ENCODE peak calls at places on chromosome 11, in seven cellular contexts. One of them, this sample, is unnamed.

GRCh38 chr11:113314389-113315301 is at the start of gene TTC12:
- DNase-seq in stomach: peak
- DNase-seq in kidney: peak
- DNase-seq in OCI-LY7: peak
- DNase-seq in thoracic aorta: peak
- DNase-seq in HepG2: peak
- DNase-seq in PC-3: peak
- DNase-seq in this sample: peak

GRCh38 chr11:18727499-18728236 is 1.7 kb upstream of the IGSF22 start:
- DNase-seq in stomach: no peak
- DNase-seq in kidney: no peak
- DNase-seq in OCI-LY7: peak
- DNase-seq in thoracic aorta: no peak
- DNase-seq in HepG2: peak
- DNase-seq in PC-3: peak
- DNase-seq in this sample: no peak

GRCh38 chr11:48006301-48006992 is 26.1 kb downstream of the PTPRJ start:
- DNase-seq in stomach: no peak
- DNase-seq in kidney: no peak
- DNase-seq in OCI-LY7: no peak
- DNase-seq in thoracic aorta: no peak
- DNase-seq in HepG2: no peak
- DNase-seq in PC-3: peak
- DNase-seq in this sample: no peak

GRCh38 chr11:77172666-77172982 is 44.6 kb downstream of the MYO7A start:
- DNase-seq in stomach: no peak
- DNase-seq in kidney: peak
- DNase-seq in OCI-LY7: no peak
- DNase-seq in thoracic aorta: no peak
- DNase-seq in HepG2: peak
- DNase-seq in PC-3: no peak
- DNase-seq in this sample: no peak

GRCh38 chr11:75147875-75148263 is 3.0 kb upstream of the SLCO2B1 start:
- DNase-seq in stomach: no peak
- DNase-seq in kidney: no peak
- DNase-seq in OCI-LY7: no peak
- DNase-seq in thoracic aorta: no peak
- DNase-seq in HepG2: no peak
- DNase-seq in PC-3: no peak
- DNase-seq in this sample: no peak

GRCh38 chr11:120337133-120337895 is 1.1 kb downstream of the ARHGEF12 start:
- DNase-seq in stomach: no peak
- DNase-seq in kidney: peak
- DNase-seq in OCI-LY7: peak
- DNase-seq in thoracic aorta: peak
- DNase-seq in HepG2: peak
- DNase-seq in PC-3: peak
- DNase-seq in this sample: no peak

GRCh38 chr11:26587073-26587472 is 15.0 kb upstream of the MUC15 start:
- DNase-seq in stomach: no peak
- DNase-seq in kidney: no peak
- DNase-seq in OCI-LY7: no peak
- DNase-seq in thoracic aorta: no peak
- DNase-seq in HepG2: no peak
- DNase-seq in PC-3: no peak
- DNase-seq in this sample: no peak

GRCh38 chr11:93249437-93250210 is 51.8 kb upstream of the SLC36A4 start:
- DNase-seq in stomach: no peak
- DNase-seq in kidney: no peak
- DNase-seq in OCI-LY7: no peak
- DNase-seq in thoracic aorta: no peak
- DNase-seq in HepG2: no peak
- DNase-seq in PC-3: no peak
- DNase-seq in this sample: no peak

GRCh38 chr11:82718307-82718706 is 15.4 kb downstream of the FAM181B start:
- DNase-seq in stomach: no peak
- DNase-seq in kidney: no peak
- DNase-seq in OCI-LY7: peak
- DNase-seq in thoracic aorta: no peak
- DNase-seq in HepG2: peak
- DNase-seq in PC-3: peak
- DNase-seq in this sample: no peak

GRCh38 chr11:73072935-73073481 is 69.1 kb downstream of the FCHSD2 start:
- DNase-seq in stomach: no peak
- DNase-seq in kidney: no peak
- DNase-seq in OCI-LY7: peak
- DNase-seq in thoracic aorta: no peak
- DNase-seq in HepG2: no peak
- DNase-seq in PC-3: peak
- DNase-seq in this sample: peak

GRCh38 chr11:102891736-102892135 is 17.0 kb upstream of the MMP12 start:
- DNase-seq in stomach: no peak
- DNase-seq in kidney: no peak
- DNase-seq in OCI-LY7: no peak
- DNase-seq in thoracic aorta: no peak
- DNase-seq in HepG2: no peak
- DNase-seq in PC-3: no peak
- DNase-seq in this sample: no peak

GRCh38 chr11:17930544-17931144 is 82.2 kb downstream of the SERGEF start:
- DNase-seq in stomach: no peak
- DNase-seq in kidney: no peak
- DNase-seq in OCI-LY7: no peak
- DNase-seq in thoracic aorta: no peak
- DNase-seq in HepG2: no peak
- DNase-seq in PC-3: no peak
- DNase-seq in this sample: no peak

GRCh38 chr11:46710821-46711269 is 8.2 kb upstream of the F2 start:
- DNase-seq in stomach: no peak
- DNase-seq in kidney: no peak
- DNase-seq in OCI-LY7: no peak
- DNase-seq in thoracic aorta: peak
- DNase-seq in HepG2: no peak
- DNase-seq in PC-3: peak
- DNase-seq in this sample: no peak

GRCh38 chr11:63595296-63595695 is 18.9 kb downstream of the PLAAT3 start:
- DNase-seq in stomach: no peak
- DNase-seq in kidney: no peak
- DNase-seq in OCI-LY7: no peak
- DNase-seq in thoracic aorta: no peak
- DNase-seq in HepG2: no peak
- DNase-seq in PC-3: no peak
- DNase-seq in this sample: no peak

GRCh38 chr11:12088047-12088481 is 22.3 kb upstream of the MICAL2 start:
- DNase-seq in stomach: no peak
- DNase-seq in kidney: no peak
- DNase-seq in OCI-LY7: no peak
- DNase-seq in thoracic aorta: peak
- DNase-seq in HepG2: no peak
- DNase-seq in PC-3: peak
- DNase-seq in this sample: no peak

GRCh38 chr11:69427906-69428880 is 53.3 kb upstream of the LINC01488 start:
- DNase-seq in stomach: no peak
- DNase-seq in kidney: peak
- DNase-seq in OCI-LY7: no peak
- DNase-seq in thoracic aorta: no peak
- DNase-seq in HepG2: no peak
- DNase-seq in PC-3: no peak
- DNase-seq in this sample: no peak

GRCh38 chr11:69431136-69431535 is 50.3 kb upstream of the LINC01488 start:
- DNase-seq in stomach: no peak
- DNase-seq in kidney: peak
- DNase-seq in OCI-LY7: no peak
- DNase-seq in thoracic aorta: no peak
- DNase-seq in HepG2: no peak
- DNase-seq in PC-3: no peak
- DNase-seq in this sample: no peak

GRCh38 chr11:69431893-69432738 is 49.3 kb upstream of the LINC01488 start:
- DNase-seq in stomach: no peak
- DNase-seq in kidney: peak
- DNase-seq in OCI-LY7: no peak
- DNase-seq in thoracic aorta: no peak
- DNase-seq in HepG2: no peak
- DNase-seq in PC-3: no peak
- DNase-seq in this sample: no peak

GRCh38 chr11:69430566-69430965 is 50.9 kb upstream of the LINC01488 start:
- DNase-seq in stomach: no peak
- DNase-seq in kidney: no peak
- DNase-seq in OCI-LY7: no peak
- DNase-seq in thoracic aorta: no peak
- DNase-seq in HepG2: peak
- DNase-seq in PC-3: no peak
- DNase-seq in this sample: no peak

DNA sequence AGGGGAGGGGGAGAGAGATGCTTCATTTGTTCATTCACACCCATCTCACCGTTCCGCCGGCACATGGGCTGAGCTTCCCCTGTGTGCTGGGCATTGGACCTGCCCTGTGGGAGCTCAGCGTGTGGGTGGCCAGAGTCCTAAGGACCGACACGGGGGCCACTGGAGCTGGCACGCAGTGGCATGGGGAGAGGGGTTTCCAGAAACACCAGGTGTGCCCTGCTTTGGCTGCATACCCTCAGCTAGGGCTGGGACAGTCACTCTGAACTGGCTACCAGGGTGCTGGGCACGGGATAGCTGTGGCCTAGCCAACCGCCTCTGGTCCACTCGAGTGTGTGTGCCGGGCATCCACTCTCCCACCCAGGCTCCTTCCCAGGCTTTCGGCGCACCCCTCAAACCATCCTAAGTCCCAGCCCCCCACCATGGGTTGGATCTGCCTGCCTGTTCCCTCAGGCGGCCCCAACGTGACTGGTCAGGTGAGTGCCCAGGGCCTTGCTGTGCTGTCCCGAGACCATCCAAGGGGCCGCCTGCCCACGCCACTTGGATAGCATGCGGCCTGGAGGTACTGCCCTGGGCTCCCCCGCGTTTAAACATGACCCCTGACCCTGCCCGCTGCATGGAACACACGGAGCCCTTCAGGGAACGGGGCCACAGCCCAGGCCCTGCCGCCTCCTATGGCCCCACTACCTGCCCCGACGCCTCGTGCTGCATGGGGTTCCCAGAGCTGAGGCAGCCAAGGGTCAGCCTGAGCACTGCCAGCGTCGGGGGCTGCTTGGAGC is 51.6 kb upstream of the LINC01488 start:
- DNase-seq in stomach: no peak
- DNase-seq in kidney: peak
- DNase-seq in OCI-LY7: no peak
- DNase-seq in thoracic aorta: no peak
- DNase-seq in HepG2: no peak
- DNase-seq in PC-3: no peak
- DNase-seq in this sample: no peak
- H3K4me3 ChIP-seq in stomach: no peak
- H3K4me3 ChIP-seq in kidney: no peak
- H3K4me3 ChIP-seq in OCI-LY7: no peak
- H3K4me3 ChIP-seq in thoracic aorta: no peak
- H3K4me3 ChIP-seq in HepG2: no peak
- H3K4me3 ChIP-seq in PC-3: no peak
- H3K4me3 ChIP-seq in this sample: no peak

DNA sequence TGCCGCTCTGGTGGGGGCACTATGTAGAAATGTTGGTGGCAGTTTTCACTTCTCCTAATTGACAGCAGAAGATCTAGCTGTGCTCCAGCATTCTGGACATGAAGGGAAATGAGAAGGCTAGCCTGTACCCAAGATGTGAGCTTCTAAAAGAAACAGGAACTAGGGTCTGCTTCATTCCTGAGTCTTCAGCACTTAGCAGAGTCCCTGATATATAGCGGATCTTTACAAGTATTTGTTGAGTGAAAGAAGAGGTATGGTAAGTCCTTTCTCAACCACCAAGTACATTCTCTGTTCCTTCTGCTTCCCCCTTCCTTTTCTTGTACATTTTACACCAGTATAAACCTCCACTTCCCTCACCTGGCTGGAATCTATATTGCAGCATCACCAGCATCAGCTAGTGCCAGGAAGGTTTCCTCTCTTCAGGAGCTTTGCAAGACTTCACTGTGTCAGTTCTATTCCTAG is 408.3 kb upstream of the CADM1 start:
- DNase-seq in stomach: no peak
- DNase-seq in kidney: no peak
- DNase-seq in OCI-LY7: peak
- DNase-seq in thoracic aorta: no peak
- DNase-seq in HepG2: no peak
- DNase-seq in PC-3: no peak
- DNase-seq in this sample: no peak
- TF ChIP-seq CTCF in stomach: no peak
- TF ChIP-seq CTCF in kidney: no peak
- TF ChIP-seq CTCF in OCI-LY7: peak
- TF ChIP-seq CTCF in thoracic aorta: no peak
- TF ChIP-seq CTCF in HepG2: peak
- TF ChIP-seq CTCF in PC-3: no peak
- TF ChIP-seq CTCF in this sample: peak

GRCh38 chr11:68844801-68845200 is 3.1 kb upstream of the CPT1A start:
- DNase-seq in stomach: no peak
- DNase-seq in kidney: no peak
- DNase-seq in OCI-LY7: no peak
- DNase-seq in thoracic aorta: no peak
- DNase-seq in HepG2: no peak
- DNase-seq in PC-3: no peak
- DNase-seq in this sample: no peak

GRCh38 chr11:68842427-68843051 is 823 bp upstream of the CPT1A start:
- DNase-seq in stomach: no peak
- DNase-seq in kidney: no peak
- DNase-seq in OCI-LY7: no peak
- DNase-seq in thoracic aorta: no peak
- DNase-seq in HepG2: no peak
- DNase-seq in PC-3: no peak
- DNase-seq in this sample: no peak

GRCh38 chr11:68844376-68844775 is 2.7 kb upstream of the CPT1A start:
- DNase-seq in stomach: no peak
- DNase-seq in kidney: no peak
- DNase-seq in OCI-LY7: no peak
- DNase-seq in thoracic aorta: no peak
- DNase-seq in HepG2: no peak
- DNase-seq in PC-3: no peak
- DNase-seq in this sample: no peak

GRCh38 chr11:68843052-68843561 is 1.4 kb upstream of the CPT1A start:
- DNase-seq in stomach: peak
- DNase-seq in kidney: no peak
- DNase-seq in OCI-LY7: no peak
- DNase-seq in thoracic aorta: no peak
- DNase-seq in HepG2: no peak
- DNase-seq in PC-3: no peak
- DNase-seq in this sample: no peak

GRCh38 chr11:68843703-68844312 is 2.1 kb upstream of the CPT1A start:
- DNase-seq in stomach: peak
- DNase-seq in kidney: peak
- DNase-seq in OCI-LY7: peak
- DNase-seq in thoracic aorta: no peak
- DNase-seq in HepG2: peak
- DNase-seq in PC-3: peak
- DNase-seq in this sample: no peak
- H3K4me3 ChIP-seq in stomach: peak
- H3K4me3 ChIP-seq in kidney: peak
- H3K4me3 ChIP-seq in OCI-LY7: no peak
- H3K4me3 ChIP-seq in thoracic aorta: peak
- H3K4me3 ChIP-seq in HepG2: peak
- H3K4me3 ChIP-seq in PC-3: peak
- H3K4me3 ChIP-seq in this sample: no peak

DNA sequence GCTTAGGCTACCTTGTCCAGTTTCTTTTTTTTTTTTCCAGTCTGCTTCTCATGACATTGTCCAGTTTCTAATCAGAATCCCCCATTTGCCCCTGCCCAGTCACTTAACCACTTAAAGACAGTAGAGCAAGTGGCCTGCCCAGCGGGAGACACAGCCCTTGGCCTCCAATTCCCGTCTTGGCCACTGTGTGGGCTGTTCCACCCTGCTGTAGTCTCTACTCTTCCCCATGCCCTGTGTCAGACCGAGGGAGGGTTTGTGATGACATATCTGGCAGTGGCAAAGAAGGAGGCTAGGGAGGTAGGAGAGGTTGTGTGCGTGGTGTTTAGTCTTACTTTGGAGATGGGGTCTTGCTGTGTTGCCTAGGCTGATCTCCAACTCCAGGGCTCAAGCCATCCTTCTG is 11.5 kb downstream of the PPFIA1 start:
- DNase-seq in stomach: no peak
- DNase-seq in kidney: peak
- DNase-seq in OCI-LY7: no peak
- DNase-seq in thoracic aorta: no peak
- DNase-seq in HepG2: no peak
- DNase-seq in PC-3: no peak
- DNase-seq in this sample: no peak
- TF ChIP-seq CTCF in stomach: no peak
- TF ChIP-seq CTCF in kidney: no peak
- TF ChIP-seq CTCF in OCI-LY7: no peak
- TF ChIP-seq CTCF in thoracic aorta: no peak
- TF ChIP-seq CTCF in HepG2: no peak
- TF ChIP-seq CTCF in PC-3: no peak
- TF ChIP-seq CTCF in this sample: no peak